ENCODE peak calls at places on chromosome 19, in seven cellular contexts. One of them, this sample, is unnamed.
A peak's percentile ranks its signal among the peaks of the same experiment; 100 is the strongest.

GRCh38 chr19:19006213-19006612 is 27.1 kb downstream of the SUGP2 start:
- DNase-seq in mesenchymal stem cell: no peak
- DNase-seq in IMR-90: peak; percentile 10
- DNase-seq in neuronal stem cell: no peak
- DNase-seq in H1: no peak
- DNase-seq in H9: no peak
- DNase-seq in trophoblast cell: no peak
- DNase-seq in this sample: no peak

GRCh38 chr19:40822161-40822560 is 23.2 kb downstream of the EGLN2 start:
- DNase-seq in mesenchymal stem cell: no peak
- DNase-seq in IMR-90: no peak
- DNase-seq in neuronal stem cell: no peak
- DNase-seq in H1: no peak
- DNase-seq in H9: peak; percentile 25
- DNase-seq in trophoblast cell: no peak
- DNase-seq in this sample: no peak

GRCh38 chr19:511101-511841 is 4.0 kb downstream of the TPGS1 start:
- DNase-seq in mesenchymal stem cell: no peak
- DNase-seq in IMR-90: peak; percentile 36
- DNase-seq in neuronal stem cell: no peak
- DNase-seq in H1: no peak
- DNase-seq in H9: peak; percentile 78
- DNase-seq in trophoblast cell: peak; percentile 85
- DNase-seq in this sample: peak; percentile 95

GRCh38 chr19:37975071-37975470 is 68.1 kb downstream of the SIPA1L3 start:
- DNase-seq in mesenchymal stem cell: no peak
- DNase-seq in IMR-90: no peak
- DNase-seq in neuronal stem cell: no peak
- DNase-seq in H1: no peak
- DNase-seq in H9: no peak
- DNase-seq in trophoblast cell: no peak
- DNase-seq in this sample: no peak

GRCh38 chr19:14237011-14237941 is 31.3 kb upstream of the ADGRL1 start:
- DNase-seq in mesenchymal stem cell: no peak
- DNase-seq in IMR-90: no peak
- DNase-seq in neuronal stem cell: no peak
- DNase-seq in H1: no peak
- DNase-seq in H9: no peak
- DNase-seq in trophoblast cell: no peak
- DNase-seq in this sample: no peak

GRCh38 chr19:15091918-15092753 is 10.1 kb downstream of the OR1I1 start:
- DNase-seq in mesenchymal stem cell: peak; percentile 77
- DNase-seq in IMR-90: peak; percentile 71
- DNase-seq in neuronal stem cell: peak; percentile 72
- DNase-seq in H1: no peak
- DNase-seq in H9: peak; percentile 54
- DNase-seq in trophoblast cell: peak; percentile 45
- DNase-seq in this sample: peak; percentile 77

GRCh38 chr19:2032296-2032941 is 16.9 kb upstream of the BTBD2 start:
- DNase-seq in mesenchymal stem cell: peak; percentile 81
- DNase-seq in IMR-90: peak; percentile 65
- DNase-seq in neuronal stem cell: no peak
- DNase-seq in H1: no peak
- DNase-seq in H9: peak; percentile 56
- DNase-seq in trophoblast cell: no peak
- DNase-seq in this sample: no peak

GRCh38 chr19:18469245-18470107 is 31.5 kb upstream of the ISYNA1 start:
- DNase-seq in mesenchymal stem cell: peak; percentile 69
- DNase-seq in IMR-90: peak; percentile 66
- DNase-seq in neuronal stem cell: no peak
- DNase-seq in H1: peak; percentile 53
- DNase-seq in H9: peak; percentile 85
- DNase-seq in trophoblast cell: peak; percentile 52
- DNase-seq in this sample: peak; percentile 82

GRCh38 chr19:30029721-30030510 is 87.9 kb downstream of the URI1 start:
- DNase-seq in mesenchymal stem cell: no peak
- DNase-seq in IMR-90: peak; percentile 56
- DNase-seq in neuronal stem cell: no peak
- DNase-seq in H1: no peak
- DNase-seq in H9: no peak
- DNase-seq in trophoblast cell: peak; percentile 86
- DNase-seq in this sample: no peak

GRCh38 chr19:4981681-4981958 is 12.7 kb downstream of the KDM4B start:
- DNase-seq in mesenchymal stem cell: no peak
- DNase-seq in IMR-90: no peak
- DNase-seq in neuronal stem cell: no peak
- DNase-seq in H1: no peak
- DNase-seq in H9: no peak
- DNase-seq in trophoblast cell: no peak
- DNase-seq in this sample: no peak

GRCh38 chr19:19661141-19661674 is 2.3 kb downstream of the ATP13A1 start:
- DNase-seq in mesenchymal stem cell: no peak
- DNase-seq in IMR-90: no peak
- DNase-seq in neuronal stem cell: no peak
- DNase-seq in H1: no peak
- DNase-seq in H9: peak; percentile 24
- DNase-seq in trophoblast cell: no peak
- DNase-seq in this sample: no peak

GRCh38 chr19:51948979-51949378 is 21.7 kb downstream of the ZNF613 start:
- DNase-seq in mesenchymal stem cell: no peak
- DNase-seq in IMR-90: peak; percentile 23
- DNase-seq in neuronal stem cell: no peak
- DNase-seq in H1: no peak
- DNase-seq in H9: no peak
- DNase-seq in trophoblast cell: no peak
- DNase-seq in this sample: no peak

GRCh38 chr19:38769635-38770211 is 3.6 kb downstream of the LGALS7 start:
- DNase-seq in mesenchymal stem cell: peak; percentile 24
- DNase-seq in IMR-90: peak; percentile 38
- DNase-seq in neuronal stem cell: no peak
- DNase-seq in H1: no peak
- DNase-seq in H9: peak; percentile 85
- DNase-seq in trophoblast cell: peak; percentile 39
- DNase-seq in this sample: peak; percentile 73

GRCh38 chr19:18098891-18099622 is 1.5 kb downstream of the MAST3 start:
- DNase-seq in mesenchymal stem cell: no peak
- DNase-seq in IMR-90: no peak
- DNase-seq in neuronal stem cell: no peak
- DNase-seq in H1: no peak
- DNase-seq in H9: no peak
- DNase-seq in trophoblast cell: no peak
- DNase-seq in this sample: peak; percentile 21

GRCh38 chr19:16232568-16232967 is 34.9 kb downstream of the AP1M1 start:
- DNase-seq in mesenchymal stem cell: no peak
- DNase-seq in IMR-90: no peak
- DNase-seq in neuronal stem cell: no peak
- DNase-seq in H1: no peak
- DNase-seq in H9: no peak
- DNase-seq in trophoblast cell: no peak
- DNase-seq in this sample: no peak

GRCh38 chr19:17075860-17076538 is 422 bp downstream of the MYO9B start:
- DNase-seq in mesenchymal stem cell: peak; percentile 51
- DNase-seq in IMR-90: peak; percentile 33
- DNase-seq in neuronal stem cell: no peak
- DNase-seq in H1: no peak
- DNase-seq in H9: no peak
- DNase-seq in trophoblast cell: no peak
- DNase-seq in this sample: peak; percentile 84

GRCh38 chr19:17455711-17456123 is 5.0 kb downstream of the NXNL1 start:
- DNase-seq in mesenchymal stem cell: no peak
- DNase-seq in IMR-90: no peak
- DNase-seq in neuronal stem cell: no peak
- DNase-seq in H1: no peak
- DNase-seq in H9: peak; percentile 46
- DNase-seq in trophoblast cell: no peak
- DNase-seq in this sample: no peak

GRCh38 chr19:42323852-42324654 is 1.4 kb upstream of the MEGF8 start:
- DNase-seq in mesenchymal stem cell: no peak
- DNase-seq in IMR-90: no peak
- DNase-seq in neuronal stem cell: no peak
- DNase-seq in H1: no peak
- DNase-seq in H9: no peak
- DNase-seq in trophoblast cell: no peak
- DNase-seq in this sample: peak; percentile 21

GRCh38 chr19:18476507-18477041 is 38.6 kb upstream of the ISYNA1 start:
- DNase-seq in mesenchymal stem cell: no peak
- DNase-seq in IMR-90: no peak
- DNase-seq in neuronal stem cell: no peak
- DNase-seq in H1: no peak
- DNase-seq in H9: no peak
- DNase-seq in trophoblast cell: no peak
- DNase-seq in this sample: no peak

GRCh38 chr19:1888385-1888784 is 3.1 kb upstream of the ABHD17A start:
- DNase-seq in mesenchymal stem cell: no peak
- DNase-seq in IMR-90: no peak
- DNase-seq in neuronal stem cell: no peak
- DNase-seq in H1: no peak
- DNase-seq in H9: no peak
- DNase-seq in trophoblast cell: no peak
- DNase-seq in this sample: no peak

GRCh38 chr19:51094696-51095279 is 12.1 kb upstream of the KLK14 start:
- DNase-seq in mesenchymal stem cell: peak; percentile 17
- DNase-seq in IMR-90: no peak
- DNase-seq in neuronal stem cell: peak; percentile 72
- DNase-seq in H1: no peak
- DNase-seq in H9: peak; percentile 75
- DNase-seq in trophoblast cell: no peak
- DNase-seq in this sample: peak; percentile 60

GRCh38 chr19:45153339-45154063 is 7.3 kb downstream of the NKPD1 start:
- DNase-seq in mesenchymal stem cell: peak; percentile 56
- DNase-seq in IMR-90: peak; percentile 48
- DNase-seq in neuronal stem cell: peak; percentile 66
- DNase-seq in H1: no peak
- DNase-seq in H9: peak; percentile 72
- DNase-seq in trophoblast cell: no peak
- DNase-seq in this sample: peak; percentile 54
- H3K23ac ChIP-seq in mesenchymal stem cell: peak overlapping the region; percentile 95
- H3K23ac ChIP-seq in IMR-90: peak overlapping the region; percentile 43
- H3K23ac ChIP-seq in neuronal stem cell: peak overlapping the region; percentile 100
- H3K23ac ChIP-seq in H1: no peak overlapping the region
- H3K23ac ChIP-seq in H9: no peak overlapping the region
- H3K23ac ChIP-seq in trophoblast cell: no peak overlapping the region
- H3K23ac ChIP-seq in this sample: no peak overlapping the region

GRCh38 chr19:6268382-6268771 is 11.4 kb downstream of the MLLT1 start:
- DNase-seq in mesenchymal stem cell: no peak
- DNase-seq in IMR-90: no peak
- DNase-seq in neuronal stem cell: no peak
- DNase-seq in H1: no peak
- DNase-seq in H9: no peak
- DNase-seq in trophoblast cell: no peak
- DNase-seq in this sample: no peak

GRCh38 chr19:6264803-6265202 is 15.0 kb downstream of the MLLT1 start:
- DNase-seq in mesenchymal stem cell: no peak
- DNase-seq in IMR-90: no peak
- DNase-seq in neuronal stem cell: no peak
- DNase-seq in H1: no peak
- DNase-seq in H9: no peak
- DNase-seq in trophoblast cell: no peak
- DNase-seq in this sample: no peak

GRCh38 chr19:6269101-6269886 is 10.5 kb downstream of the MLLT1 start:
- DNase-seq in mesenchymal stem cell: no peak
- DNase-seq in IMR-90: no peak
- DNase-seq in neuronal stem cell: no peak
- DNase-seq in H1: no peak
- DNase-seq in H9: no peak
- DNase-seq in trophoblast cell: no peak
- DNase-seq in this sample: no peak

GRCh38 chr19:6270076-6270745 is 9.6 kb downstream of the MLLT1 start:
- DNase-seq in mesenchymal stem cell: no peak
- DNase-seq in IMR-90: no peak
- DNase-seq in neuronal stem cell: no peak
- DNase-seq in H1: no peak
- DNase-seq in H9: no peak
- DNase-seq in trophoblast cell: no peak
- DNase-seq in this sample: no peak

DNA sequence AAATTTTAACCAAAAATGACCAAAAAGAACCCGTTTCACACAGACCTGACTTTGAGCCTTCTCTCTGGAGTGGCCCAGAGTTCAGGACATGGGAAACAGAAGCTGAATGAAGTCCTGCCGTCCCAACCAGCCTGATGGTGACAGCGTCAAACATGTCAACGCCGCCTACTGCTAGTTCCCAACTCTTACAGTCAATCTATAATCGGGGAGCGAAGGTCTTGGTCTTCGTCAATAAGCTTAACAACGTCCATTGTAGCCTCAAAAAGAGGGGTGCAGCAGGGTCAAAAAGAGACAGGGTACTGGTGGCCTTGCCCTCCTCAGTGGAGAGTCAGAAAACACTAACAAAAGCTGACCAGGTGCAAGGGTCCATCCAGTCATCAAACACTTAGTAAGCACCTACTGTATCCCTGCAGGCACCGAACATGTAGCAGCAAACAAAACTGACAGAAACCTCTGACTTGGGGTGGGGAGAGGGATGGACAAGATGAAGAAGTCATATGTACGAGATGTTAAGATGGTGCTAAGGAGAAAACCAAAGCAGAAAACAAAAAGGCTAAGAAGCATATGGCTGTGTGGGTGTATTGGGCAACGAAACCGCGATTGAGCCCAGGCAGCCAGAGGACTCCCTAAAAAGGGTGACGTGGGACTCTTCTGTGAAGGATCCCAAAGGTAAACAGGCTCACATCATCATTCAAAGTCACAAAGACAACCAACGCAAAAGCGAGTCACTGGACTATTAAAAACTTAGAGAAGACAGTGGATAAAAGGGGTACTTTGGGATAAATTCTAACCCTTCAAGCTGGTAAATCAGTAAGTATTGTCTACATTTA is 12.0 kb downstream of the MLLT1 start:
- DNase-seq in mesenchymal stem cell: peak; percentile 11
- DNase-seq in IMR-90: peak; percentile 51
- DNase-seq in neuronal stem cell: no peak
- DNase-seq in H1: no peak
- DNase-seq in H9: no peak
- DNase-seq in trophoblast cell: no peak
- DNase-seq in this sample: no peak
- H3K9ac ChIP-seq in mesenchymal stem cell: no peak overlapping the region
- H3K9ac ChIP-seq in IMR-90: no peak overlapping the region
- H3K9ac ChIP-seq in neuronal stem cell: no peak overlapping the region
- H3K9ac ChIP-seq in H1: no peak overlapping the region
- H3K9ac ChIP-seq in H9: no peak overlapping the region
- H3K9ac ChIP-seq in trophoblast cell: no peak overlapping the region
- H3K9ac ChIP-seq in this sample: no peak overlapping the region

GRCh38 chr19:10852098-10852800 is 4.0 kb downstream of the C19orf38 start:
- DNase-seq in mesenchymal stem cell: peak; percentile 67
- DNase-seq in IMR-90: peak; percentile 75
- DNase-seq in neuronal stem cell: no peak
- DNase-seq in H1: no peak
- DNase-seq in H9: no peak
- DNase-seq in trophoblast cell: peak; percentile 75
- DNase-seq in this sample: peak; percentile 79
- H3K23ac ChIP-seq in mesenchymal stem cell: no peak overlapping the region
- H3K23ac ChIP-seq in IMR-90: no peak overlapping the region
- H3K23ac ChIP-seq in neuronal stem cell: no peak overlapping the region
- H3K23ac ChIP-seq in H1: no peak overlapping the region
- H3K23ac ChIP-seq in H9: no peak overlapping the region
- H3K23ac ChIP-seq in trophoblast cell: peak overlapping the region; percentile 40
- H3K23ac ChIP-seq in this sample: no peak overlapping the region

DNA sequence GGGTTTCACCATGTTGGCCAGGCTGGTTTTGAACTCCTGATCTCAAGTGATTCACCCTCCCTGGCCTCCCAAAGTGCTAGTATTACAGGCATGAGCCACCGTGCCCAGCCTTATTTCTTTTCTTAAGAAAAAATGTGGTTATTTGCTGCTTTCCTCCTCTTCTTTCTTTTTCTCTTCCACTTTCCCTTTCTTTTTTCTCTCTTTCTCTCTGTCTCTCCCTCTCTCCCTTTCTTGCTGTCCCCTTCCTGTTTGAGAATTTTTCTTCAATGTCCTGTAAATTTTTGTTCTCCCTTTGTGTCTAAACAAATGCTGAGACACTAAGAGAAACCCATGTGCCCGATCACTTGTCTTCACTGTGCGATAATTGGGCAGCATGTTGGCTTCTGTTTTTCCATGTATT is 2.2 kb downstream of the LEUTX start:
- DNase-seq in mesenchymal stem cell: no peak
- DNase-seq in IMR-90: no peak
- DNase-seq in neuronal stem cell: no peak
- DNase-seq in H1: no peak
- DNase-seq in H9: no peak
- DNase-seq in trophoblast cell: no peak
- DNase-seq in this sample: no peak
- H3K9ac ChIP-seq in mesenchymal stem cell: no peak overlapping the region
- H3K9ac ChIP-seq in IMR-90: no peak overlapping the region
- H3K9ac ChIP-seq in neuronal stem cell: no peak overlapping the region
- H3K9ac ChIP-seq in H1: no peak overlapping the region
- H3K9ac ChIP-seq in H9: no peak overlapping the region
- H3K9ac ChIP-seq in trophoblast cell: no peak overlapping the region
- H3K9ac ChIP-seq in this sample: no peak overlapping the region